ENCODE peak calls at places on chromosomes 6 and 20, in nine cellular contexts. S is ovary, R is heart left ventricle, A is esophagus squamous epithelium, M is stomach, K is IMR-90, F is GM12878, N is tibial nerve, C is suprapubic skin. G is an unnamed sample. For H3K27me3, the result is how much of the 10 kb centered on the place peaks cover.

GRCh38 chr6:139525415-139525814 is 151.0 kb upstream of the CITED2 start:
- DNase-seq in K (no peak), S (no peak), C (no peak), A (no peak), N (no peak), R (no peak), F (no peak), M (no peak), G (no peak)

GRCh38 chr20:23340524-23340923 is 10.1 kb upstream of the NXT1 start:
- DNase-seq in M (peak), A (no peak), C (no peak), R (peak), F (no peak), S (peak), N (peak), K (peak), G (peak)

GRCh38 chr6:145110109-145110508 is 625.2 kb downstream of the EPM2A start:
- DNase-seq in S (no peak), N (no peak), K (no peak), F (no peak), A (no peak), C (no peak), M (no peak), R (no peak), G (no peak)

GRCh38 chr6:117504478-117505144 is 22.1 kb downstream of the DCBLD1 start:
- DNase-seq in R (no peak), S (no peak), A (no peak), M (no peak), C (no peak), N (no peak), F (no peak), K (no peak), G (peak)

GRCh38 chr6:11241793-11242201 is 9.3 kb upstream of the NEDD9 start:
- DNase-seq in R (peak), C (peak), A (no peak), K (no peak), M (peak), N (peak), S (peak), F (no peak), G (peak)

GRCh38 chr6:38341501-38341900 is 298.2 kb downstream of the BTBD9 start:
- DNase-seq in M (no peak), C (no peak), K (no peak), R (no peak), F (no peak), A (no peak), S (no peak), N (no peak), G (no peak)

GRCh38 chr6:63740709-63741108 is 105.1 kb downstream of the PHF3 start:
- DNase-seq in S (no peak), M (no peak), F (no peak), N (no peak), K (peak), R (no peak), A (no peak), C (no peak), G (no peak)

GRCh38 chr20:32982617-32983458 is 21.4 kb downstream of the SUN5 start:
- DNase-seq in N (no peak), R (peak), A (no peak), S (peak), C (no peak), K (no peak), F (no peak), M (peak), G (no peak)

GRCh38 chr6:122817766-122818165 is 28.7 kb downstream of the SMPDL3A start:
- DNase-seq in S (no peak), M (no peak), C (no peak), N (no peak), A (no peak), F (no peak), K (no peak), R (no peak), G (no peak)

GRCh38 chr6:55694148-55694547 is 115.2 kb upstream of the HMGCLL1 start:
- DNase-seq in N (no peak), R (peak), S (no peak), C (no peak), K (peak), M (no peak), F (no peak), A (no peak), G (no peak)

GRCh38 chr20:7841291-7841966 is 98.8 kb downstream of the HAO1 start:
- DNase-seq in S (no peak), N (no peak), R (no peak), A (no peak), F (no peak), M (no peak), C (no peak), K (peak), G (no peak)

GRCh38 chr6:33375143-33375649 is 16.4 kb upstream of the KIFC1 start:
- DNase-seq in K (peak), C (peak), R (peak), M (peak), N (peak), A (no peak), F (no peak), S (peak), G (peak)

GRCh38 chr20:17854307-17854903 is 114.2 kb downstream of the SNX5 start:
- DNase-seq in M (peak), K (peak), F (no peak), R (peak), N (no peak), A (no peak), C (no peak), S (peak), G (peak)

DNA sequence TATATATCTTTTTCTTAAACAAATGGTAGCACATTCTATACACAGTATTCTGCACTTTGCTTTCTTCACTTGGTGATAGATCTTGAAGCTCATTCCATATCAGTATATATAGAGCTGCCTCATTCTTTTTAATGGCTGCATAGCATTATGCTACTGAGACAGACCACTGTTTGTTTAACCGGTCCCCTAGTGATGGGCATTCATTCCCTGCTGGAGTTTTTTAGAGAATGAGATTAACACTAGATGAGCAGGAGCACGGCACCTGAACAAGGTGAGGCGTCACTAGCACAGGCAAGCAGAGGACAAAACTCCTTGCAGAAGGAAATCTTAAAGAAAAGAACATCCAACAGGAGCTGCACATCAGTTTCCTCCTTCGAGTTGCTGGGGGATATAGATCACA is 69.6 kb downstream of the GNAS-AS1 start:
- DNase-seq in N (no peak), R (no peak), S (no peak), A (no peak), C (no peak), K (no peak), M (no peak), F (no peak), G (no peak)
- H3K27me3 ChIP-seq in N (under half), R (under half), S (under half), A (under half), C (under half), K (half or more), M (under half), F (under half), G (under half)

GRCh38 chr6:28922841-28923317 is 906 bp downstream of the TRIM27 start:
- DNase-seq in R (peak), S (no peak), C (no peak), M (peak), K (peak), F (no peak), A (no peak), N (no peak), G (peak)
- TF ChIP-seq POLR2A in R (no peak), S (no peak), C (no peak), M (no peak), K (no peak), F (no peak), A (no peak), N (no peak), G (no peak)

GRCh38 chr6:4485735-4486134 is 290.5 kb upstream of the CDYL start:
- DNase-seq in R (no peak), F (no peak), M (no peak), A (no peak), C (no peak), S (no peak), N (no peak), K (no peak), G (no peak)

GRCh38 chr6:4486543-4487319 is 289.5 kb upstream of the CDYL start:
- DNase-seq in C (no peak), A (no peak), F (no peak), K (no peak), N (no peak), S (no peak), M (no peak), R (no peak), G (no peak)

GRCh38 chr6:4478098-4478497 is 298.1 kb upstream of the CDYL start:
- DNase-seq in K (no peak), F (no peak), C (no peak), N (no peak), R (no peak), S (no peak), A (no peak), M (no peak), G (no peak)

GRCh38 chr6:4482461-4482860 is 293.7 kb upstream of the CDYL start:
- DNase-seq in R (no peak), M (no peak), C (no peak), K (no peak), S (no peak), F (no peak), N (no peak), A (no peak), G (no peak)

DNA sequence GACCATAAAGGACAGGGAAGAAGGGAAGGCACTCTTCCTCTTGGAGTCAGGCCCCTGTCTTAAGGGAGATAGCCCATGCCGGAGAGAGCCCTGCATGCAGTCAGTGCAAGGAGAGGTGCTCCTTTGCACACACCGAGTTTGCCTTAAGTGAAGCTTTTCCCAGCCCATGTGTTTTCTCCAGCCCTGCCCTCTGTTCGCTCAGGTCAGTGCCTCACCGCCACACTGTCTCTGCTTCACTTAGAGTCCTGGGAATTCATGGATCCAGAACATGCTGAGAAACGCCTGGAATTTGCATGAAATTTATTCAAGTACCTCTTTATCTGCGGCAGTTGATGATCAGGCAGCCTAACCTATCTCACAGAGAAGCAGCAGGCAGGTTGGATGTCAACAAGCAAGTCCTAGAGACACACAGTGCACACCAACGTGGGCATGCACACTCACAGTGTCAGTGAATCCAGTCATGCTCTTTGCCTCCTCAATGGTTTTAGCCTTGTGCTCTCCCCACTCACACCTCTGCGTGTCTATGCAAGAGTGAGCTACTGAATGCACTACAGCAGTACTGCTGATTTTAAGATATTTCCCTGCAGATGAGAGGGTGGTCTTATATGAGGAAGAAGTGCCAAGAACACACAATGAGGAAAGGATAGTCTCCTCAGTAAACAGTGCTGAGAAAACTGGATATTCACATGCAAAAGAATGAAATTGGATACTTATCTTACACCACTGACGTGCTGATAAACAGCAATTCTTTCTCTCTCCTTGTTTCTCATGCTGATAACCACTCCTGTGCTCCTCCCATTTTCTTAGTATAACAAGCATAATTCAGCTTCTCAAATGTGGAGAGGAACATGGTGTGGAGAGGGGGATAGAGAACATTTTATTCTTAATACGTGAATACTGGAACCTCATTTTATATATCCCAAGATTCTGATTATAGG is 295.1 kb upstream of the CDYL start:
- DNase-seq in F (no peak), K (peak), M (no peak), C (no peak), A (no peak), R (no peak), S (no peak), N (no peak), G (no peak)
- H3K4me3 ChIP-seq in F (no peak), K (no peak), M (no peak), C (no peak), A (no peak), R (no peak), S (no peak), N (no peak), G (no peak)

DNA sequence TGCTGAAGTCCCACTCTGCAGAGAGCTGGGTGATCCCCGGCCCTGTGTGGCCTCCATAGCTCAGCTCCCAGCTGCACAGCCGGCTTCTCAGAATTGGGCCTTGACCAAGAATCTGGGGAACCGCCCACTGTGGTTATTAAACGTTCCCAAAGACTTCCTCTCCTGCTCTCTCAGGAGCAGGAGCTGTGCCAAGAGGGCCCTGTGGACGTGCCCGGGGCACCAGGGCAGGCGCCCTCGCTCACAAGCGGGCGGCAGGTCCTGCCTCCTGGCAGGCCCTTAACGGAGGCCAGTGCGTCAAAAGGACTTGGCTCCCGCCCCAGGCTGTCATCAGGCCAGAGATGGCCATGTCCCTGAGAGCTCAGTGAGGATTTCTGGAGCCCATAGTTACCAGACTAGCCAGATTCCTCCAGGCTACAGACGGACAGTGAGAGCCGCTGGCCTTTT is 30.4 kb downstream of the ZC3H12D start:
- DNase-seq in S (peak), C (peak), R (peak), M (peak), F (no peak), A (no peak), N (peak), K (peak), G (peak)
- H3K27me3 ChIP-seq in S (under half), C (under half), R (under half), M (under half), F (under half), A (under half), N (under half), K (under half), G (under half)

DNA sequence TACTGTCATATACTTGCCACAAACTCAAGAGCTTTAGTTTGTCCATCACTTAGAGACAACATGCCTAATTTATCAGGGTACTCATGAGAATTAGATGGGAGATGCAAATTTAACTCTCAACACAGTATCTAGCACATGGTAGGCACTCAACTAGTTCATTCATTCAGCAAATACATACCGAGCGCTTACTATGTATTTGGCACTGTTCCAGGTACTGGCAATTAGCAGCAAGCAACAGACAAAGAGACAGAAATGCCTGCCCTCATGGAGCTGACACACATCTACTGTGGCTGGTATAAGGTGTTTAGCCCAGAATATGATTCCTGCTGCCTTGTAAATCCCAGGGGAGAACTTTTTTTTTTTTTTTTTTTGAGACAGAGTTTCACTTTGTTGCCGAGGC is 4.8 kb downstream of the MICAL1 start:
- DNase-seq in C (no peak), N (no peak), K (no peak), A (no peak), M (no peak), S (no peak), F (no peak), R (no peak), G (no peak)
- TF ChIP-seq POLR2A in C (no peak), N (no peak), K (no peak), A (no peak), M (no peak), S (no peak), F (no peak), R (no peak), G (no peak)

GRCh38 chr20:21190866-21191265 is 65.0 kb downstream of the KIZ start:
- DNase-seq in C (no peak), A (no peak), R (no peak), F (no peak), K (no peak), M (no peak), S (no peak), N (no peak), G (no peak)
- H3K4me3 ChIP-seq in C (no peak), A (no peak), R (no peak), F (no peak), K (no peak), M (no peak), S (no peak), N (no peak), G (no peak)

DNA sequence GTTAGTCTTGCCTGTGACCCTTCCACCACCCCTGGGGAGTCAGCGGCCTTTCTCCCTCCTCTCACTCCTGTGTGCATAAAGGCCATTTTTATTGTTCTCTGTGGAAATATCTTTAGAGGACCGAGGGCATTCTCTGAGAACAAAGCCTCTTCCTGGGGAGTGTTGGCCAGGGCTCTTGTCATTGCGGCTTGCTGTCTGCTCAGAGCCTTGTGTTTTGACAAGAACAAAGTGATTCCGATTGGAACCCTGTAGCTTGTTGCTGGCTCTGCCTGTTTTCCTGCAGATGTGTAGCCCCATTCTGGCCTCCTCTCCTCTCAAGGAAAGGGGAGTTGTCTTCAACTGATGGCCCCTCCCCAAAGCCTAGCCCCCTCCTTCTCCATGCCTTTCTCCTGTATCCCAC is 252.7 kb downstream of the LRFN2 start:
- DNase-seq in K (no peak), F (no peak), R (no peak), A (no peak), M (no peak), S (no peak), N (no peak), C (no peak), G (no peak)
- H3K27me3 ChIP-seq in K (under half), F (under half), R (under half), A (under half), M (under half), S (under half), N (under half), C (half or more), G (under half)

DNA sequence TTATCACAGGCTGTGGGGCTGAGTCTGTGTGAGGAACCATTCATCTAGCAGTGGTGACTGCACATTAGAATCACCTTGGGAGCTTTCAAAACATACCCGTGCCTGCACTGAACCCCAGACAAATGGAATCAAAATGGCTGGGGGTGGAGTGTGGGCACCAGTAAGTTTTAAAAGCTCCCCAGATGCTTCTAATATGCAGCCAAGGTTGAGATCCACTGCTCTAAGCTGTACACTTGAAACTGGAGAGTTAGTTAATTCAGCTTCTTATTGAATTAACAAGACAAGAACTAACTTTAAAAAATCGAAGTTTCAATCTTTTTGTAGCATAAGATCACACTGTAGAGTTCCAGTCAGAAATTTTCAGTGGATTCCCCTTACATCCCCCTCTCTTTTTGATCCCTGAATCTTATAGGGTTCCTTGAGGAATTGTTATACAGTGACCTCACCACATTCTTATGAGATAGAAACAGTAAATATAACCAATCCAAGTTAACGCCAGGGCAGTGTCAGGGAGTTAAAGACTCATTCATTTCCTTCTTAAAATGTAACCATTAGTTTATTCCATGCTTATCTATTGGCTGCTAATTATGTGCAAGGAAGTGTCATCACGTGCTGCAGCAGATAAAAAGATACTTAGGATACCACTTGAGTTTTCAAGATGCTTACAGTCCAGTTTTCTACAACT is 29.9 kb upstream of the GMDS start:
- DNase-seq in F (no peak), N (no peak), R (no peak), S (no peak), A (no peak), K (peak), M (no peak), C (no peak), G (no peak)
- TF ChIP-seq POLR2A in F (no peak), N (no peak), R (no peak), S (no peak), A (no peak), K (no peak), M (no peak), C (no peak), G (no peak)

DNA sequence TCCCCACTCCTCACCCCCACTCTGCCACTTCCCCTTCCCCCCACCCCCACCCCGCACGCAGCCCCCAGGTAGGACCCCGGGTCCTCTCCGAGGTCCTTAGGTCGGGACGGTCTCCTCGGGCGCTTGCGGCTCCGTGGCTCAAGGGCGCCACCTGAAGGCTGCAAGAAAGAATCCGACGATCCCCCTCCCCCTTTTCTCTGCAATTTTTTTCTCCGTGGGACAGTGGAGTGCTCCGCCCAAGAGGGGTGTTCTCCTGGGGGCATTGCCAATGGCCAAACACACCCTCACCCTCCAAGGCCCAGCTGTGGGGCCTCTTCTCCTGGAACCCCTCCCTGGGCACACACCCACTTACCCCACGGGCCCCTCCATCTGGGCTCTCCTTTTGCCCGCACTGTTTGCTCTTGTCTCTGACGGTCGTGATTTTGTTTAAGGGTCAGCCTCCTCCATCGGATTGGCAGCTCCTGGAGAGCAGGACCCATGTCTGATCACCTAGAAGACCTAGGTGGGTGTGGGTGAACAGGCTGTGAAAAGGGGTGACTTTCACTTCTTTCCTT is 1.1 kb upstream of the TMEM74B start:
- DNase-seq in C (no peak), A (no peak), M (peak), F (no peak), N (no peak), S (no peak), R (peak), K (peak), G (peak)
- H3K4me3 ChIP-seq in C (peak), A (peak), M (peak), F (no peak), N (peak), S (no peak), R (peak), K (no peak), G (peak)

G was measured in transverse colon.